ENCODE peak calls at places on chromosome 19, in eight cellular contexts. Z is psoas muscle, O is mucosa of descending colon, X is GM23338, B is cardiac fibroblast, V is pancreas, S is sigmoid colon, Y is lower leg skin. G is an unnamed sample.

GRCh38 chr19:44003461-44004134 is 841 bp downstream of the ZNF230 start:
- DNase-seq in V (no peak), Y (peak), S (no peak), X (peak), B (peak), Z (peak), O (no peak), G (peak)

GRCh38 chr19:6229951-6230712 is 49.6 kb downstream of the MLLT1 start:
- DNase-seq in X (no peak), S (no peak), Y (no peak), O (no peak), B (no peak), V (no peak), Z (peak), G (peak)

GRCh38 chr19:33508431-33508830 is 13.2 kb downstream of the PEPD start:
- DNase-seq in S (no peak), Y (no peak), Z (no peak), V (no peak), O (no peak), B (no peak), X (no peak), G (no peak)

GRCh38 chr19:863305-863620 is 3.8 kb downstream of the CFD start:
- DNase-seq in S (no peak), O (no peak), X (no peak), V (no peak), B (no peak), Y (no peak), Z (no peak), G (no peak)

GRCh38 chr19:45352062-45352461 is 11.5 kb downstream of the KLC3 start:
- DNase-seq in B (no peak), X (no peak), V (no peak), Z (no peak), Y (no peak), O (no peak), S (no peak), G (no peak)

GRCh38 chr19:485583-486236 is 10.6 kb upstream of the MADCAM1 start:
- DNase-seq in Y (peak), X (no peak), V (peak), B (peak), O (peak), S (peak), Z (peak), G (peak)

GRCh38 chr19:13459351-13459750 is 46.9 kb downstream of the CACNA1A start:
- DNase-seq in Y (no peak), Z (no peak), S (no peak), B (no peak), V (no peak), X (peak), O (no peak), G (no peak)

GRCh38 chr19:30871979-30872378 is 477.3 kb downstream of the TSHZ3 start:
- DNase-seq in Y (peak), Z (no peak), X (no peak), S (no peak), O (no peak), V (no peak), B (no peak), G (no peak)

GRCh38 chr19:29294343-29294811 is 81.4 kb upstream of the UQCRFS1 start:
- DNase-seq in B (no peak), O (no peak), X (no peak), S (no peak), Y (peak), Z (no peak), V (no peak), G (no peak)

GRCh38 chr19:55297267-55297666 is 13.5 kb downstream of the BRSK1 start:
- DNase-seq in Y (no peak), Z (no peak), B (no peak), V (no peak), S (no peak), O (no peak), X (no peak), G (no peak)
- TF ChIP-seq CTCF in Y (no peak), Z (no peak), B (no peak), V (no peak), S (no peak), O (no peak), X (no peak), G (no peak)

DNA sequence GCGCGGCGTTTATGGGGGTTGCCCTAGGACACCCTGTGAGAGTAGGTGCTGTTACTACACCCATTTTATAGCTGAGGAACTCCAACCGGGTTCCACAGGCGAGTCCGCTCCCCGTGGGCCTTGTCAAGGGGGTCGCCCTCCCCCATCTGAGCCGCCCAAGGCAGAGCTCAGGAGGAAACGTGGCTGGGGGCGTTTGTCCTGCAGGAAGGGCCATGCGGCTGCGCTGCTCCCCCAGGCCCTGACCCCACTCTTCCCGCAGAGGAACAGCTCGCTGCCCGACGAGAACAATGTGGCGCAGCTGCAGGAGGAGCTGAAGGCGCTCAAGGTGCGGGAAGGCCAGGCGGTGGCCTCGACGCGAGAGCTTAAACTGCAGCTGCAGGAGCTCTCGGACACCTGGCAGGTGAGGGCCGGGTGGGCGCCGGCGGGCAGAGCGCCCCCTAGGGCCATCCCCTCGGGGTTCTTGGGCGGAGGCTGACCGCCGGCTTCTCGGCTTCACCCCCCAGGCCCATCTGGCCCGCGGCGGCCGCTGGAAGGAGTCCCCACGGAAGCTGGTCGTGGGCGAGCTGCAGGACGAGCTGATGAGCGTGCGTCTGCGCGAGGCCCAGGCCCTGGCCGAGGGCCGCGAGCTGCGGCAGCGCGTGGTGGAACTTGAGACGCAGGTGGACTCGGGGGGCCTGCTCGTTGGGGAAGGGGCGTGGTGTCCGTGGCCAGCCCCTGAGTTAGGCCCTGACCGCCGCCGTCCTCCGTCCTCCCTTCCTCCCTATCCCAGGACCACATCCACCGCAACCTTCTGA is 12.4 kb downstream of the PRR36 start:
- DNase-seq in O (no peak), V (no peak), Y (no peak), Z (peak), S (no peak), B (no peak), X (peak), G (no peak)
- TF ChIP-seq CTCF in O (no peak), V (no peak), Y (no peak), Z (no peak), S (no peak), B (no peak), X (peak), G (no peak)

DNA sequence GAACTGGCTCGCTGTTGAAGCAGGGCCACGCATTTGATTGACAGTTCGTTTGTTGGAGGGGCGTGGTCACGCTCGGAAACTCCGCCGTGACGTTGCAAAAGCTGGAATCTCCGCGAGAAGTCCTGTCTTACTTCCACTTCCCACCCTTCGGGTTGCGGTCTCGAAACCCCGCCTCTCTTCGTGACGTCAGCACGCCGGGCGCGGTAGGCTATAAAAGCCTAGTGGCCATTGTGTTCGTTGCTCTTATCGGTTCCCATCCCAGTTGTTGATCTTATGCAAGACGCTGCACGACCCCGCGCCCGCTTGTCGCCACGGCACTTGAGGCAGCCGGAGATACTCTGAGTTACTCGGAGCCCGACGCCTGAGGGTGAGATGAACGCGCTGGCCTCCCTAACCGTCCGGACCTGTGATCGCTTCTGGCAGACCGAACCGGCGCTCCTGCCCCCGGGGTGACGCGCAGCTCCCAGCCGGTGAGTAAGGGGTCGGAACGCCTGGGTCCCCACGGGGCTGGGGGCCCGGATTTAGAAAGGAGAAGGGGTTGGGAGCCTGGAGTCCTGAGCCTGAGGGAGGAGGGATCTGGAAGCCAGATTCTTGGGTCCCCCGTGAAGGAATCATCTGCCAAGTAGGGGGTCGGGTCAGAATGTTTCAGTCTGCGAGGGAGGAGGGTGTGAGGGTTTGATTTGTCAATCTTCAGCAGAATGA is at the start of gene PPP1R15A:
- DNase-seq in V (peak), Z (peak), O (peak), B (peak), Y (peak), S (peak), X (peak), G (peak)
- TF ChIP-seq CTCF in V (no peak), Z (peak), O (no peak), B (no peak), Y (no peak), S (peak), X (no peak), G (peak)

GRCh38 chr19:19343016-19343362 is 22.4 kb downstream of the MAU2 start:
- DNase-seq in S (no peak), Y (no peak), Z (no peak), B (no peak), V (no peak), X (no peak), O (no peak), G (no peak)
- TF ChIP-seq CTCF in S (peak), Y (no peak), Z (no peak), B (no peak), V (no peak), X (no peak), O (no peak), G (no peak)

G was measured in upper lobe of right lung.